ENCODE peak calls at places on chromosomes 12 and 14, in six cellular contexts. G is neuronal stem cell, B is IMR-90, V is mesendoderm, E is H1, J is H9. Q is an unnamed sample.

GRCh38 chr12:124454735-124455134 is 112.7 kb downstream of the NCOR2 start:
- DNase-seq in J (no peak), E (no peak), G (no peak), V (no peak), B (no peak), Q (peak; percentile 85)

GRCh38 chr14:68234101-68234905 is 414.7 kb downstream of the RAD51B start:
- DNase-seq in G (no peak), E (no peak), J (no peak), V (no peak), B (peak; percentile 55), Q (no peak)

GRCh38 chr14:96273629-96274028 is 17.6 kb downstream of the BDKRB1 start:
- DNase-seq in B (no peak), J (no peak), G (no peak), E (no peak), V (no peak), Q (no peak)

GRCh38 chr12:48442191-48442828 is 30.0 kb upstream of the ANP32D start:
- DNase-seq in E (no peak), B (no peak), J (peak; percentile 60), V (peak; percentile 36), G (no peak), Q (no peak)

GRCh38 chr12:52022841-52023181 is 16.1 kb downstream of the TAMALIN start:
- DNase-seq in G (no peak), V (peak; percentile 50), B (no peak), E (no peak), J (peak; percentile 83), Q (no peak)

GRCh38 chr12:102462803-102463499 is 17.4 kb downstream of the IGF1 start:
- DNase-seq in B (peak; percentile 80), V (no peak), J (no peak), E (no peak), G (no peak), Q (no peak)

GRCh38 chr12:27008070-27008469 is 6.1 kb downstream of the TM7SF3 start:
- DNase-seq in E (no peak), G (no peak), J (no peak), B (no peak), V (no peak), Q (no peak)

GRCh38 chr12:49693931-49694439 is 13.2 kb downstream of the FMNL3 start:
- DNase-seq in E (no peak), J (no peak), V (no peak), G (no peak), B (no peak), Q (no peak)

GRCh38 chr12:70305794-70306193 is 60.3 kb upstream of the KCNMB4 start:
- DNase-seq in B (peak; percentile 65), E (no peak), G (no peak), V (no peak), J (no peak), Q (no peak)

GRCh38 chr12:132899033-132899432 is 11.6 kb upstream of the CHFR start:
- DNase-seq in E (no peak), B (peak; percentile 7), V (peak; percentile 56), J (no peak), G (no peak), Q (no peak)

GRCh38 chr12:20220339-20220738 is 148.0 kb upstream of the PDE3A start:
- DNase-seq in G (no peak), E (no peak), V (peak; percentile 86), J (peak; percentile 55), B (peak; percentile 34), Q (peak; percentile 58)

GRCh38 chr12:77850698-77851097 is 20.0 kb downstream of the NAV3 start:
- DNase-seq in J (no peak), B (no peak), G (no peak), E (no peak), V (no peak), Q (no peak)

GRCh38 chr14:80940146-80940545 is 1.4 kb downstream of the CEP128 start:
- DNase-seq in V (no peak), G (no peak), J (no peak), E (no peak), B (no peak), Q (no peak)

GRCh38 chr12:131137836-131138637 is 184.3 kb downstream of the ADGRD1 start:
- DNase-seq in E (no peak), B (no peak), V (peak; percentile 5), J (peak; percentile 29), G (no peak), Q (no peak)

GRCh38 chr12:131264625-131265024 is 310.9 kb downstream of the ADGRD1 start:
- DNase-seq in J (no peak), B (no peak), E (no peak), G (no peak), V (no peak), Q (no peak)

GRCh38 chr14:37122288-37122687 is 50.1 kb downstream of the SLC25A21 start:
- DNase-seq in J (no peak), B (peak; percentile 85), G (no peak), V (peak; percentile 12), E (no peak), Q (peak; percentile 84)

DNA sequence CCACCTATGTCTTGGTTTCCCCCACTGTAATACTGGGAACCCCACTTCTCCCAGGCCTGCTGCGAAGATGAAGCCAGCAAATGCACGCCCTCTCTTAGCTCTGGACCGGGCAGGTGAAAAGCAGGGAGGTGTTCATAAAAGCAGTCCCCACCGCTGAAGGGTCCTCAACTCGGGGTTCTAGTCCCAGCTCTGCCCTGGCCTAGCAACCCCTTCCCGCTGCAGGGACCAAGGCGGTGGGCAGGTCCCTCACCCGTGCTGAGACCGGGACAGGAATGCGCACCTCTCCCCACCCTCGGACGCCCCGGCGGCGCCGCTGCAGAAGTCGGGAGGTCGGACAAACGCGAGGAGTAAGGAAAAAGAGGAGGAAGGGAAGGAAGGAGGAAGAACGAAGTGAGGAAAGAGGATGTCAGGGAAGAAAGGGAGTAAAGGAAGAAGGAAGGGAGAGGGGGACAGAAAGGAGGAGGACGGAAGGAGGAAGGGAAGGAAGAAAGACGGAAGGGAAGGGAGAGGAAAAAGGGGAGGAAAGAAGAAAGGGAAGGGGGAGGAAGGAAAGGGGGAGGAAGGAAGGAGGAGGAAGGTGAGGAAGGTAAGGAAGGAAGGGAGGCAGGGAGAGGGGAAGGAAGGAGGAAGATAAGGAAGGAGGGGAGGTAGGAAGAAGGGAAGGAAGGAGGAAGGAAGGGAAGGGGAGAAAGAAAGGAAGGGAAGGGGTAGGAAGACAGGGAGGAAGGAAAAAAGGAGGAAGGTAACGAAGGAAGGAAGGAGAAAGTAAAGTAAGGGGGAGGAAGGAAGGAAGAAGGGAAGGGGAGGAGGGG is 701 bp downstream of the SPRING1 start:
- DNase-seq in E (no peak), G (peak; percentile 29), B (no peak), V (peak; percentile 40), J (no peak), Q (peak; percentile 30)
- H2BK5ac ChIP-seq in E (peak overlapping the region; percentile 54), G (no peak overlapping the region), B (peak overlapping the region; percentile 44), V (no peak overlapping the region), J (no peak overlapping the region), Q (no peak overlapping the region)

DNA sequence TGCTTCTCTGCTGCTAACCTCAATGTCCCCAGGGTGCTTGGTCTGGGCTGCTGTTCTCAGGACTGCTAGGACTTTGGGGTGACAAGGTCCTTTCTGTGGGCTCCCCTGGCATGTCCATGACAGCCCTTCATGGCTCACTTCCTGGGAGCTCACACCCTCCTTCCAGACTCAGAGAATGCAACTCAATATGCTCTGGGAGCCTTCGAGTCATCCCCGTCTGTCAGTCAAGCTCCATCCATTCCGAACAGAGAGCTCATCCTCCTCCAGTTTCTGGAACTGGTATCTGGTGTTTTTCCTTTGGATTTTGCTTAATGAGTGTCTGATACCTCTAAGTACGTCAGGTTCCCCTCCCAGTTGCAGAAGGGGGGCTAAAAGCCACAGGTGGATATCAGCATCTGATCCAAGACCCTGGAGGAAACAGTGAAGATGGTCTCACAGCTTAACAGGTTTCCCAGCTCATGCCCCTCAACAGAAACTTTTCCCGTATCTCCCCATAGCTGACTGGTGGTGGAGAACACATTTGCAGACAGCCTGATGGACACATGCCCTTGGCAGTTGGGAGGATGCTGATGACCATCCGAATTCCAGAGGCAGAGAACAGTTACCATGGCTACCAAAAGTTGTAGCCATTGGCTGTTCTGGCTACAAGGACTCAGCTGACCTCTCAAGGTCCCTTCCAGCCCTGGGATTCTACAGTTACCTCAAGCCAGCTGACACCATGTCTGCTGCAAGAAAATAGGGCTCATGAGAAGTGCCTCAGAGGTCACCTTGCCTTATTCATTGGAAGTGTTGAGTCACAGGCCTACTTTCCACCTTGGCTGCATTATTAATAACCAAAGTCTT is 9.5 kb upstream of the RAB35 start:
- DNase-seq in J (no peak), G (no peak), V (peak; percentile 42), E (no peak), B (peak; percentile 35), Q (peak; percentile 29)
- H3K27ac ChIP-seq in J (no peak overlapping the region), G (no peak overlapping the region), V (no peak overlapping the region), E (no peak overlapping the region), B (no peak overlapping the region), Q (no peak overlapping the region)

GRCh38 chr12:108915632-108916133 is 35.8 kb downstream of the DAO start:
- DNase-seq in B (no peak), V (no peak), J (no peak), E (no peak), G (no peak), Q (no peak)

GRCh38 chr12:108914031-108914630 is 34.2 kb downstream of the DAO start:
- DNase-seq in J (no peak), B (no peak), G (no peak), E (no peak), V (no peak), Q (no peak)

GRCh38 chr12:108912361-108912760 is 32.5 kb downstream of the DAO start:
- DNase-seq in J (no peak), E (no peak), B (no peak), V (no peak), G (no peak), Q (no peak)

GRCh38 chr12:108907861-108908302 is 28.0 kb downstream of the DAO start:
- DNase-seq in E (no peak), J (no peak), G (no peak), V (peak; percentile 20), B (no peak), Q (no peak)

DNA sequence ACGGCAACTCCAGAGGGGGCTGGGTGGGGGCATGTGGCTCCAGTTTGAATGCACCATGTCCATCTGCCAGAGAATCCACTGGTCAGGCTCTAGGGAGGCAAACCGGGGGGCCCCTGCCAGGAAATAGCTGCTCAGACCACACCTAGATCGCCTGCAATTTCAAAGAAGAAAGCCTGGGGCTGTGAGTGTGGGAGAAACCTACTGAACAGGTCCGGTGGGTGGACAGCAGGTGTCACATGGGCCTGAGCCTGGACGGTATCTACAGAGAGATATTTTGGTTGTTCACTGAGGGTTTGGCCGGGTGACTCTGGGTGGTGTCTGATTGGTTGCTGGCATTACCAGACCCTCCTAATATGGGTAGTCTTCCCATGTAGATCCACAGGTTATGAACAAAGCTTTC is 32.0 kb downstream of the DAO start:
- DNase-seq in G (no peak), V (no peak), B (no peak), J (no peak), E (no peak), Q (no peak)
- H2AK5ac ChIP-seq in G (peak overlapping the region; percentile 64), V (no peak overlapping the region), B (no peak overlapping the region), J (no peak overlapping the region), E (no peak overlapping the region), Q (no peak overlapping the region)

GRCh38 chr12:108700833-108701450 is 30.4 kb downstream of the CORO1C start:
- DNase-seq in G (no peak), J (no peak), E (no peak), V (no peak), B (no peak), Q (no peak)

GRCh38 chr12:108699955-108700563 is 31.3 kb downstream of the CORO1C start:
- DNase-seq in J (no peak), B (peak; percentile 64), V (peak; percentile 83), G (no peak), E (no peak), Q (no peak)

GRCh38 chr12:108702534-108702933 is 28.8 kb downstream of the CORO1C start:
- DNase-seq in B (no peak), E (no peak), J (no peak), G (no peak), V (no peak), Q (no peak)

GRCh38 chr12:108704527-108704926 is 26.8 kb downstream of the CORO1C start:
- DNase-seq in B (no peak), G (no peak), J (no peak), E (no peak), V (no peak), Q (no peak)

GRCh38 chr12:108701779-108702435 is 29.4 kb downstream of the CORO1C start:
- DNase-seq in B (peak; percentile 63), V (peak; percentile 82), E (no peak), G (no peak), J (no peak), Q (peak; percentile 66)
- H2BK5ac ChIP-seq in B (peak overlapping the region; percentile 48), V (peak overlapping the region; percentile 5), E (peak overlapping the region; percentile 27), G (no peak overlapping the region), J (no peak overlapping the region), Q (no peak overlapping the region)

Q was measured in mesenchymal stem cell.